ENCODE peak calls at places on chromosomes 4 and X, in ten cellular contexts. Z, F, C, L, V, K, R, G, A and U are unnamed samples.

GRCh38 chr4:78059524-78059889 is 2.4 kb downstream of the FRAS1 start:
- DNase-seq in Z (peak; percentile 85), F (peak; percentile 86), C (peak; percentile 66), L (peak; percentile 75), V (no peak), K (no peak), R (peak; percentile 51), G (no peak), A (peak; percentile 47), U (peak; percentile 30)

GRCh38 chr4:6277139-6277802 is 7.6 kb downstream of the WFS1 start:
- DNase-seq in Z (no peak), F (peak; percentile 23), C (no peak), L (no peak), V (no peak), K (no peak), R (no peak), G (no peak), A (no peak), U (no peak)

GRCh38 chr4:165328708-165329107 is 1.2 kb downstream of the MSMO1 start:
- DNase-seq in Z (peak; percentile 38), F (no peak), C (no peak), L (no peak), V (no peak), K (no peak), R (no peak), G (no peak), A (no peak), U (peak; percentile 23)

GRCh38 chrX:129980540-129981206 is 1.8 kb upstream of the BCORL1 start:
- DNase-seq in Z (no peak), F (peak; percentile 18), C (no peak), L (no peak), V (no peak), K (peak; percentile 24), R (peak; percentile 59), G (peak; percentile 73), A (peak; percentile 74), U (peak; percentile 74)

GRCh38 chrX:3384330-3384729 is 37.9 kb upstream of the MXRA5 start:
- DNase-seq in Z (peak; percentile 89), F (no peak), C (no peak), L (no peak), V (no peak), K (no peak), R (no peak), G (no peak), A (no peak), U (no peak)

GRCh38 chrX:72365126-72365525 is 59.4 kb upstream of the CITED1 start:
- DNase-seq in Z (no peak), F (no peak), C (no peak), L (no peak), V (no peak), K (no peak), R (no peak), G (no peak), A (no peak), U (no peak)

GRCh38 chr4:86592553-86593249 is 1.4 kb upstream of the PTPN13 start:
- DNase-seq in Z (peak; percentile 76), F (no peak), C (no peak), L (no peak), V (no peak), K (no peak), R (no peak), G (no peak), A (no peak), U (no peak)

GRCh38 chr4:138910201-138910913 is 105.2 kb upstream of the NOCT start:
- DNase-seq in Z (peak; percentile 90), F (no peak), C (peak; percentile 90), L (peak; percentile 68), V (no peak), K (no peak), R (no peak), G (no peak), A (no peak), U (no peak)

GRCh38 chrX:39808471-39808917 is 289.3 kb downstream of the BCOR start:
- DNase-seq in Z (peak; percentile 75), F (peak; percentile 57), C (no peak), L (no peak), V (no peak), K (no peak), R (no peak), G (peak; percentile 75), A (peak; percentile 68), U (no peak)

GRCh38 chr4:6230827-6231662 is 30.7 kb upstream of the JAKMIP1 start:
- DNase-seq in Z (no peak), F (no peak), C (no peak), L (no peak), V (no peak), K (no peak), R (no peak), G (peak; percentile 49), A (no peak), U (no peak)

GRCh38 chr4:112069110-112069509 is 76.1 kb upstream of the FAM241A start:
- DNase-seq in Z (no peak), F (no peak), C (no peak), L (no peak), V (no peak), K (no peak), R (no peak), G (no peak), A (no peak), U (no peak)

GRCh38 chr4:169234137-169234855 is 36.5 kb downstream of the SH3RF1 start:
- DNase-seq in Z (peak; percentile 50), F (no peak), C (no peak), L (no peak), V (no peak), K (no peak), R (no peak), G (no peak), A (no peak), U (no peak)

GRCh38 chr4:139732991-139733555 is 67.5 kb downstream of the MGST2 start:
- DNase-seq in Z (no peak), F (no peak), C (no peak), L (no peak), V (no peak), K (no peak), R (no peak), G (no peak), A (no peak), U (no peak)

GRCh38 chr4:140291259-140291658 is 82.2 kb upstream of the SCOC start:
- DNase-seq in Z (no peak), F (no peak), C (no peak), L (no peak), V (no peak), K (no peak), R (no peak), G (no peak), A (no peak), U (no peak)

GRCh38 chr4:81631958-81632439 is 160.3 kb upstream of the RASGEF1B start:
- DNase-seq in Z (peak; percentile 100), F (no peak), C (no peak), L (no peak), V (no peak), K (no peak), R (no peak), G (no peak), A (no peak), U (no peak)

GRCh38 chrX:24169211-24169610 is 19.7 kb downstream of the ZFX start:
- DNase-seq in Z (peak; percentile 38), F (no peak), C (no peak), L (no peak), V (no peak), K (no peak), R (no peak), G (no peak), A (no peak), U (no peak)

GRCh38 chrX:19811807-19812604 is 75.4 kb downstream of the SH3KBP1 start:
- DNase-seq in Z (no peak), F (no peak), C (no peak), L (no peak), V (no peak), K (no peak), R (no peak), G (no peak), A (no peak), U (no peak)

GRCh38 chr4:148060264-148061138 is 328.6 kb downstream of the ARHGAP10 start:
- DNase-seq in Z (peak; percentile 46), F (no peak), C (no peak), L (no peak), V (no peak), K (no peak), R (no peak), G (no peak), A (no peak), U (peak; percentile 34)

GRCh38 chr4:152399246-152399645 is 136.6 kb downstream of the FBXW7 start:
- DNase-seq in Z (no peak), F (no peak), C (no peak), L (no peak), V (no peak), K (no peak), R (no peak), G (no peak), A (no peak), U (no peak)

GRCh38 chrX:122241959-122242358 is 942.1 kb upstream of the GRIA3 start:
- DNase-seq in Z (no peak), F (no peak), C (no peak), L (no peak), V (no peak), K (no peak), R (no peak), G (no peak), A (no peak), U (no peak)

GRCh38 chr4:57462843-57463242 is 352.7 kb upstream of the IGFBP7 start:
- DNase-seq in Z (peak; percentile 6), F (no peak), C (peak; percentile 53), L (peak; percentile 51), V (no peak), K (no peak), R (no peak), G (no peak), A (no peak), U (no peak)

GRCh38 chr4:3330682-3331081 is 37.9 kb downstream of the RGS12 start:
- DNase-seq in Z (no peak), F (no peak), C (no peak), L (no peak), V (no peak), K (no peak), R (no peak), G (no peak), A (no peak), U (no peak)

GRCh38 chr4:55078987-55079386 is 46.4 kb downstream of the KDR start:
- DNase-seq in Z (no peak), F (no peak), C (no peak), L (no peak), V (no peak), K (no peak), R (peak; percentile 32), G (peak; percentile 65), A (peak; percentile 59), U (no peak)

GRCh38 chr4:41620594-41621256 is 82.8 kb downstream of the LIMCH1 start:
- DNase-seq in Z (peak; percentile 62), F (no peak), C (no peak), L (no peak), V (no peak), K (no peak), R (no peak), G (peak; percentile 73), A (peak; percentile 75), U (no peak)

GRCh38 chr4:86816463-86817107 is 32.6 kb downstream of the SLC10A6 start:
- DNase-seq in Z (no peak), F (no peak), C (no peak), L (no peak), V (no peak), K (no peak), R (no peak), G (no peak), A (no peak), U (no peak)

GRCh38 chrX:10010686-10011085 is 43.5 kb downstream of the CLDN34 start:
- DNase-seq in Z (no peak), F (no peak), C (no peak), L (no peak), V (no peak), K (no peak), R (no peak), G (no peak), A (no peak), U (no peak)

GRCh38 chr4:14700544-14700943 is 301.7 kb upstream of the CPEB2 start:
- DNase-seq in Z (no peak), F (no peak), C (no peak), L (no peak), V (no peak), K (no peak), R (no peak), G (no peak), A (no peak), U (no peak)

GRCh38 chrX:154738013-154738738 is 12.7 kb downstream of the GAB3 start:
- DNase-seq in Z (peak; percentile 66), F (no peak), C (no peak), L (no peak), V (no peak), K (no peak), R (no peak), G (peak; percentile 80), A (peak; percentile 72), U (no peak)